ENCODE peak calls at places on chromosomes 7 and 10, in five cellular contexts. M, S, Z, Q and R are unnamed samples.

GRCh38 chr7:121275204-121275603 is 53.6 kb upstream of the WNT16 start:
- DNase-seq in M (no peak), S (peak), Z (no peak), Q (no peak), R (no peak)

GRCh38 chr10:91051834-91052233 is 130.9 kb upstream of the ANKRD1 start:
- DNase-seq in M (no peak), S (peak), Z (no peak), Q (no peak), R (no peak)

GRCh38 chr10:14583252-14583651 is 191.4 kb downstream of the FAM107B start:
- DNase-seq in M (no peak), S (no peak), Z (no peak), Q (no peak), R (peak)

GRCh38 chr10:47326306-47326926 is 4.2 kb downstream of the GDF2 start:
- DNase-seq in M (no peak), S (no peak), Z (no peak), Q (no peak), R (no peak)

GRCh38 chr10:129079705-129080104 is 387.3 kb upstream of the MGMT start:
- DNase-seq in M (no peak), S (no peak), Z (no peak), Q (no peak), R (no peak)

GRCh38 chr7:14233026-14233897 is 243.8 kb upstream of the ETV1 start:
- DNase-seq in M (no peak), S (no peak), Z (no peak), Q (peak), R (no peak)

GRCh38 chr7:76282344-76283253 is 19.9 kb upstream of the HSPB1 start:
- DNase-seq in M (no peak), S (no peak), Z (no peak), Q (no peak), R (no peak)

GRCh38 chr10:31101123-31101522 is 69.5 kb upstream of the ZNF438 start:
- DNase-seq in M (no peak), S (no peak), Z (peak), Q (peak), R (peak)

GRCh38 chr7:149624419-149625338 is 127.1 kb upstream of the ZNF746 start:
- DNase-seq in M (peak), S (peak), Z (peak), Q (peak), R (peak)

GRCh38 chr7:45647426-45647825 is 73.3 kb downstream of the ADCY1 start:
- DNase-seq in M (no peak), S (no peak), Z (no peak), Q (no peak), R (no peak)